ENCODE peak calls at places on chromosomes 3 and 15, in five cellular contexts. M is neuronal stem cell, O is RWPE2, R is PC-9, S is K562. Z is an unnamed sample.
A peak's percentile ranks its signal among the peaks of the same experiment; 100 is the strongest.

GRCh38 chr15:39580630-39581500 is at the start of gene THBS1:
- DNase-seq in M (peak; percentile 91), O (peak; percentile 99), R (peak; percentile 96), S (peak; percentile 59), Z (peak; percentile 87)

GRCh38 chr15:74179983-74180688 is 6.6 kb downstream of the ISLR start:
- DNase-seq in M (no peak), O (peak; percentile 56), R (no peak), S (no peak), Z (peak; percentile 73)

GRCh38 chr3:185188816-185189215 is 36.0 kb upstream of the C3orf70 start:
- DNase-seq in M (no peak), O (no peak), R (no peak), S (no peak), Z (no peak)

GRCh38 chr15:42215854-42216829 is 8.0 kb upstream of the VPS39 start:
- DNase-seq in M (no peak), O (no peak), R (no peak), S (no peak), Z (no peak)

GRCh38 chr3:125107861-125108567 is 52.2 kb upstream of the HEG1 start:
- DNase-seq in M (no peak), O (no peak), R (no peak), S (no peak), Z (no peak)

GRCh38 chr3:127589600-127590281 is 792 bp downstream of the TPRA1 start:
- DNase-seq in M (no peak), O (no peak), R (no peak), S (no peak), Z (peak; percentile 93)

GRCh38 chr3:171718493-171719205 is 91.6 kb downstream of the PLD1 start:
- DNase-seq in M (no peak), O (no peak), R (no peak), S (no peak), Z (no peak)

GRCh38 chr3:50510325-50510724 is 6.9 kb upstream of the CACNA2D2 start:
- DNase-seq in M (no peak), O (no peak), R (no peak), S (no peak), Z (no peak)

GRCh38 chr3:123586131-123586530 is 1.3 kb upstream of the HACD2 start:
- DNase-seq in M (peak; percentile 18), O (peak; percentile 65), R (peak; percentile 68), S (peak; percentile 9), Z (peak; percentile 76)

GRCh38 chr3:32018723-32019564 is 37.4 kb downstream of the ZNF860 start:
- DNase-seq in M (peak; percentile 24), O (no peak), R (no peak), S (peak; percentile 64), Z (no peak)

GRCh38 chr3:50231581-50231980 is 4.4 kb upstream of the GNAI2 start:
- DNase-seq in M (no peak), O (no peak), R (no peak), S (no peak), Z (no peak)

GRCh38 chr3:103410231-103410630 is 975.4 kb downstream of the ZPLD1 start:
- DNase-seq in M (no peak), O (no peak), R (no peak), S (no peak), Z (peak; percentile 53)

GRCh38 chr3:119551525-119552063 is 7.8 kb downstream of the CD80 start:
- DNase-seq in M (no peak), O (no peak), R (no peak), S (no peak), Z (no peak)

GRCh38 chr3:98246142-98246541 is 17.9 kb upstream of the OR5H6 start:
- DNase-seq in M (no peak), O (no peak), R (no peak), S (no peak), Z (no peak)
- H3K27me3 ChIP-seq in M (no peaks in the 10 kb centered on the region), O (no peaks in the 10 kb centered on the region), R (no peaks in the 10 kb centered on the region), S (no peaks in the 10 kb centered on the region), Z (no peaks in the 10 kb centered on the region)

GRCh38 chr15:68576253-68577236 is 2.2 kb upstream of the CORO2B start:
- DNase-seq in M (no peak), O (no peak), R (no peak), S (no peak), Z (no peak)
- H3K27me3 ChIP-seq in M (no peaks in the 10 kb centered on the region), O (no peaks in the 10 kb centered on the region), R (no peaks in the 10 kb centered on the region), S (peaks cover 17% of the 10 kb centered on the region), Z (peaks cover 18% of the 10 kb centered on the region)

GRCh38 chr3:158105124-158105709 is 1.0 kb downstream of the SHOX2 start:
- DNase-seq in M (no peak), O (no peak), R (no peak), S (peak; percentile 49), Z (peak; percentile 77)

GRCh38 chr3:158103131-158103955 is 2.9 kb downstream of the SHOX2 start:
- DNase-seq in M (no peak), O (no peak), R (no peak), S (no peak), Z (peak; percentile 73)

GRCh38 chr3:158104346-158105020 is 1.7 kb downstream of the SHOX2 start:
- DNase-seq in M (no peak), O (no peak), R (no peak), S (no peak), Z (no peak)

GRCh38 chr3:158102660-158103085 is 3.5 kb downstream of the SHOX2 start:
- DNase-seq in M (no peak), O (no peak), R (no peak), S (no peak), Z (no peak)

DNA sequence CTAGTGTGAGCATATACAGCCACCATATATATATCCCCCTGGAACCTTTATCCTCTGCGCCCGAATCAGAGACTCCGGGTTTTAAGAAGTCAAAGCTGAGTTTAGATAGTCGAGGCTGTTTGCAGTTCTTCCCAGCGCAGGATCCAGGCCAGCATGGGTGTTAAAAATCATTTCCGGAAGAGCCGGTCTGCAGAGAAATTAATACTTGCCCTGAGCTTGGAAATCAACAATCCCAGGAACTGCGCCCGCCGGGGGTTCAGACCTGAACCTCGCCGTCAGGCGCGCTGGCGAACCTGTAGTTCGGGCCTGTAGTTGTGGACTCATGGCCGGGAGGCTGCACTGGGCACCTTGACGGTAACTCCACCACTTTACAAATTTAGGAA is 2.3 kb downstream of the SHOX2 start:
- DNase-seq in M (no peak), O (no peak), R (no peak), S (no peak), Z (no peak)
- H3K27me3 ChIP-seq in M (peaks cover 36% of the 10 kb centered on the region), O (peaks cover 99% of the 10 kb centered on the region), R (no peaks in the 10 kb centered on the region), S (no peaks in the 10 kb centered on the region), Z (peaks cover 100% of the 10 kb centered on the region)

GRCh38 chr15:96340611-96341464 is 10.3 kb downstream of the NR2F2 start:
- DNase-seq in M (peak; percentile 87), O (peak; percentile 76), R (no peak), S (no peak), Z (no peak)
- H3K27me3 ChIP-seq in M (no peaks in the 10 kb centered on the region), O (no peaks in the 10 kb centered on the region), R (no peaks in the 10 kb centered on the region), S (no peaks in the 10 kb centered on the region), Z (peaks cover 100% of the 10 kb centered on the region)

DNA sequence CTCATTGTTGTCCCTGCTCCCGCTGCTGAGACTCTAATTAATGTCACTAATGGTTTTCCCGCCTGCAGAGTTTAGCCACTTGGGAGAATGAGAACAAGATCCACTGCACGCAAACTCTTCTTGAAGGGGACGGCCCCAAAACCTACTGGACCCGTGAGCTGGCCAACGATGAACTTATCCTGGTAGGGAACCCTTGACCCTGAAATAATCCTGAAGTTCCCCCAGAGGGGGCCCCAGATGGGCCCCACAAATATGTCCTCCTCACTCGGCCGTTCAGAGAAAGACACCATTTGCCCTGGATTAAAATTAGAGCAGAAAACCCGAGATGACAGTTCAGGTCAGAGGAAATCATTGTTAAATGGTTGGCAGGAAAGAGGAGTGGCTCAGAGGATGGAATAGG is 3.3 kb downstream of the CRABP1 start:
- DNase-seq in M (no peak), O (no peak), R (no peak), S (no peak), Z (peak; percentile 19)
- H3K27me3 ChIP-seq in M (no peaks in the 10 kb centered on the region), O (peaks cover 76% of the 10 kb centered on the region), R (peaks cover 64% of the 10 kb centered on the region), S (peaks cover 64% of the 10 kb centered on the region), Z (no peaks in the 10 kb centered on the region)

DNA sequence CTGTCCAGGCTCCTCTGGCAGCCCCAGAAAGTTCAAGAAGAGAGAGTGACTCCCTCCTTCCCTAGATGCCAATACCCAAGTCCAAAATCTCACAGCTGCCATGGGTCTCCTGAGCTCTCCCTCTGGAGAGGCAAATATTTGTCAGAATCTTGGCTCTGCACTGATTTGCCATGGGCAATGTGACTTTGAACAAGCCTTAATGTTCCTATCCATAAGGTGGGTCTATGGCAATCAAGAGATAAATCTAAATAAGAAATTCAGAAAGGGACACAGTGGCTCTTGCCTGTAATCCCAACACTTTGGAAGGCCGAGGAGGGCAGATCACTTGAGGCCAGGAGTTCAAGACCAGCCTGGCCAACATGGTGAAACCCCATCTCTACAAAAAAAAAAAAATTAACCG is 12.4 kb upstream of the WNT7A start:
- DNase-seq in M (no peak), O (no peak), R (no peak), S (no peak), Z (no peak)
- H3K27me3 ChIP-seq in M (no peaks in the 10 kb centered on the region), O (no peaks in the 10 kb centered on the region), R (no peaks in the 10 kb centered on the region), S (no peaks in the 10 kb centered on the region), Z (peaks cover 20% of the 10 kb centered on the region)